ENCODE peak calls at places on chromosomes 16 and 17, in four cellular contexts. E is suprapubic skin, H is Peyer's patch, R is stomach. L is an unnamed sample.

GRCh38 chr17:79837888-79838540 is 1.2 kb downstream of the CBX4 start:
- DNase-seq in R (no peak), E (no peak), H (no peak), L (peak; percentile 19)

GRCh38 chr16:3677994-3678393 is 23.5 kb downstream of the DNASE1 start:
- DNase-seq in H (no peak), E (no peak), R (no peak), L (no peak)

GRCh38 chr17:12296120-12296727 is 275.5 kb downstream of the MAP2K4 start:
- DNase-seq in R (no peak), H (no peak), E (no peak), L (no peak)

GRCh38 chr16:85391175-85391707 is 221.9 kb upstream of the GSE1 start:
- DNase-seq in H (no peak), R (no peak), E (no peak), L (no peak)

GRCh38 chr17:57988301-57989010 is 402 bp upstream of the VEZF1 start:
- DNase-seq in E (peak; percentile 83), R (peak; percentile 68), H (peak; percentile 86), L (peak; percentile 93)

GRCh38 chr16:78452030-78452429 is 352.6 kb downstream of the WWOX start:
- DNase-seq in H (no peak), R (no peak), E (no peak), L (no peak)

GRCh38 chr16:69830146-69830533 is 68.0 kb downstream of the WWP2 start:
- DNase-seq in E (no peak), R (no peak), H (no peak), L (no peak)

GRCh38 chr17:62696726-62697490 is 69.4 kb downstream of the MRC2 start:
- DNase-seq in H (no peak), E (peak; percentile 56), R (no peak), L (no peak)

GRCh38 chr17:47615766-47616424 is 33.8 kb upstream of the KPNB1 start:
- DNase-seq in E (no peak), H (no peak), R (no peak), L (no peak)

GRCh38 chr17:63984206-63984605 is 11.5 kb upstream of the SCN4A start:
- DNase-seq in R (no peak), E (no peak), H (no peak), L (no peak)

GRCh38 chr17:76137026-76137350 is 4.1 kb downstream of the FOXJ1 start:
- DNase-seq in H (no peak), E (no peak), R (no peak), L (no peak)

GRCh38 chr17:79952915-79953314 is 82.8 kb downstream of the TBC1D16 start:
- DNase-seq in R (no peak), E (no peak), H (no peak), L (no peak)

GRCh38 chr16:9867176-9867575 is 315.1 kb downstream of the GRIN2A start:
- DNase-seq in E (no peak), R (no peak), H (no peak), L (no peak)

GRCh38 chr17:29566473-29567361 is at the start of gene ABHD15:
- DNase-seq in R (peak; percentile 79), H (peak; percentile 91), E (peak; percentile 80), L (peak; percentile 36)

GRCh38 chr16:46833465-46833810 is 2.5 kb upstream of the C16orf87 start:
- DNase-seq in E (no peak), H (no peak), R (no peak), L (no peak)

GRCh38 chr17:80751070-80751459 is 206.4 kb downstream of the RPTOR start:
- DNase-seq in R (no peak), E (peak; percentile 79), H (no peak), L (peak; percentile 50)

GRCh38 chr17:60151355-60151754 is 1.6 kb downstream of the CA4 start:
- DNase-seq in E (no peak), R (no peak), H (no peak), L (no peak)

GRCh38 chr17:60146206-60146605 is 3.6 kb upstream of the CA4 start:
- DNase-seq in H (no peak), R (no peak), E (no peak), L (no peak)

GRCh38 chr17:60147553-60148241 is 2.1 kb upstream of the CA4 start:
- DNase-seq in E (no peak), R (no peak), H (peak; percentile 47), L (no peak)

GRCh38 chr17:60148300-60148838 is 1.4 kb upstream of the CA4 start:
- DNase-seq in H (peak; percentile 27), R (no peak), E (no peak), L (no peak)

DNA sequence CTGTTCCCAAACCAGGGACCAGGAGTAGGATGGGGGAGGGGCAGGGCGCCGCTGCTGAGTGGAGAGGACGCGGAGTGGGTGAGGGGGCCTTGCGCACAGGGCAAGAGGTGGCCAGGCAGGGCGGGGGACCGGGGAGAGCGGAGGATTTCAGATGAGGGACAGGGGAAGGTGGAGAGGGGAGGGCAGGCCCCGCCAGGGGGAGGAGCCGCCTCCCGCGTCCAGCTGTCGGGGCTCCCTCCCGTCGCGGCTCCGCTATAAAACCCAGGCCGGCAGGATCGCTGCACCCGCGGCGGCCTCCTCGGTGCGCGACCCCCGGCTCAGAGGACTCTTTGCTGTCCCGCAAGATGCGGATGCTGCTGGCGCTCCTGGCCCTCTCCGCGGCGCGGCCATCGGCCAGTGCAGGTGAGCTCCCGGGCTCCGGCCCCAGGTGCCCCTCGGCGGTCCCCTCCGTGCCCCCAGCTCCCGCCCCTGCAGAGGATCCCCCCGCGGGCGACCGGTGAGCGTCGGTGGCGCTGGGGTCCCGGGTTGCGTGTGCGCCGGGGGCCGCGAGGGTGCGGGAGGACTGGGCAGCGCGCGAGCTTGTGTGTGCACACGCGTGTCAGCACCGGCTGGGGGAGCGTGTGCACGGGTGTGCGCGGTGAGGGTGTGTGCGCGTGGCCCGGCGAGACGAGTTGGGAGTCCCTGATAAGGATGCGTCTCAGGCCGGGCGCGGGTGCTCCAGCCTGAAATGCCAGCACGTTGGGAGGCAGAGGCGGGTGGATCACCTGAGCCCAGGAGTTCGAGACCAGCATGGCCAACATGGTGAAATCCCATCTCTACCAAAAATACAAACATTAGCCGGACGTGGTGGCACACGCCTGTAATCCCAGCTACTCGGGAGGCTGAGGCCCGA is at the start of gene CA4:
- DNase-seq in R (no peak), E (no peak), H (no peak), L (no peak)
- TF ChIP-seq POLR2A in R (no peak), E (no peak), H (no peak), L (no peak)

GRCh38 chr17:42423766-42424165 is 710 bp upstream of the CAVIN1 start:
- DNase-seq in E (no peak), R (no peak), H (no peak), L (no peak)

GRCh38 chr17:42422412-42422957 is 571 bp downstream of the CAVIN1 start:
- DNase-seq in E (no peak), H (peak; percentile 66), R (peak; percentile 27), L (no peak)

GRCh38 chr17:42421479-42422332 is 1.4 kb downstream of the CAVIN1 start:
- DNase-seq in H (no peak), E (peak; percentile 77), R (peak; percentile 28), L (no peak)

GRCh38 chr17:42424991-42425610 is 2.0 kb upstream of the CAVIN1 start:
- DNase-seq in R (no peak), E (no peak), H (no peak), L (no peak)

GRCh38 chr17:42422958-42423712 is at the start of gene CAVIN1:
- DNase-seq in H (peak; percentile 88), E (peak; percentile 99), R (peak; percentile 92), L (peak; percentile 98)
- TF ChIP-seq POLR2A in H (peak; percentile 62), E (peak; percentile 84), R (peak; percentile 58), L (peak; percentile 86)

DNA sequence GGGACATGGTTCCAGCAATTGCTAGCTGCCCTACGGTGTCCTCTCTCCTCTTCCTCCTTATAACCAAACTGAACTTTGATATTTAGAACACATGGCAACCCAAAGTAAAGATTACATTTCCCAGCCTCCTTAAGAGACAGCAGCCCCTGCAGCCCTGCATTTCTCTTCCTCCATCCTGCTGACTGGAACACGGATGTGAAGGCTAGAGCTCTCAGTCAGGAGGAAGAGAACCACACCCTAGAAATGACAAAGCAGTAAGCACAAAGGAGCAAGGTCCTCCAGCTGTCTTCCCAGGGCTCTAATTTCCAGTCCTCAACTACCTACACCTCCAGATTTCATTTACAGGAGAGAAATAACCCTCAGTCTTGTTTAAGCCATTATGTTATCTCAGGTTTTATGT is 10.9 kb downstream of the DYNC1LI2 start:
- DNase-seq in E (no peak), R (peak; percentile 32), H (no peak), L (no peak)
- TF ChIP-seq POLR2A in E (no peak), R (no peak), H (peak; percentile 61), L (no peak)

GRCh38 chr17:39617446-39618251 is 9.1 kb upstream of the PPP1R1B start:
- DNase-seq in H (peak; percentile 88), E (no peak), R (peak; percentile 82), L (peak; percentile 92)
- TF ChIP-seq POLR2A in H (no peak), E (no peak), R (no peak), L (no peak)

GRCh38 chr16:16196099-16196498 is 27.2 kb downstream of the ABCC6 start:
- DNase-seq in H (no peak), E (no peak), R (no peak), L (no peak)
- TF ChIP-seq POLR2A in H (no peak), E (no peak), R (no peak), L (no peak)

GRCh38 chr17:73261617-73261951 is at the start of gene CPSF4L:
- DNase-seq in R (no peak), H (no peak), E (no peak), L (no peak)

GRCh38 chr17:73265646-73266640 is 4.3 kb upstream of the CPSF4L start:
- DNase-seq in R (no peak), H (no peak), E (no peak), L (no peak)

GRCh38 chr17:73261952-73262675 is 434 bp upstream of the CPSF4L start:
- DNase-seq in H (peak; percentile 81), R (peak; percentile 76), E (no peak), L (no peak)

GRCh38 chr17:73266796-73267195 is 5.1 kb upstream of the CPSF4L start:
- DNase-seq in E (no peak), H (no peak), R (no peak), L (no peak)

GRCh38 chr17:73262676-73263642 is 1.3 kb upstream of the CPSF4L start:
- DNase-seq in H (no peak), R (no peak), E (no peak), L (no peak)
- TF ChIP-seq POLR2A in H (no peak), R (no peak), E (no peak), L (no peak)

GRCh38 chr17:3963214-3964201 is 729 bp downstream of the ATP2A3 start:
- DNase-seq in E (no peak), R (peak; percentile 51), H (peak; percentile 65), L (no peak)
- TF ChIP-seq POLR2A in E (no peak), R (no peak), H (no peak), L (no peak)

L was measured in lower leg skin.